ENCODE peak calls at places on chromosomes 2 and 18, in ten cellular contexts. W is thyroid gland; I is MM.1S; S is CD8-positive, alpha-beta T cell; U is kidney; F is GM12865; Y is fibroblast of the aortic adventitia; C is endodermal cell; E is WTC11; K is AG10803. M is an unnamed sample.

GRCh38 chr2:201643216-201643651 is at the start of gene TMEM237:
- DNase-seq in W (peak), I (peak), S (peak), U (peak), F (peak), Y (peak), C (no peak), E (peak), K (peak), M (peak)

GRCh38 chr2:96810783-96811192 is 5.3 kb upstream of the CNNM3 start:
- DNase-seq in W (no peak), I (no peak), S (no peak), U (peak), F (no peak), Y (no peak), C (no peak), E (no peak), K (no peak), M (no peak)

GRCh38 chr2:131419447-131419846 is 55.5 kb upstream of the RAB6D start:
- DNase-seq in W (no peak), I (no peak), S (no peak), U (no peak), F (no peak), Y (no peak), C (peak), E (no peak), K (no peak), M (no peak)

GRCh38 chr2:24365051-24365450 is 4.7 kb upstream of the ITSN2 start:
- DNase-seq in W (peak), I (no peak), S (no peak), U (peak), F (peak), Y (peak), C (no peak), E (no peak), K (peak), M (peak)

GRCh38 chr18:69628774-69629359 is 228.2 kb downstream of the DOK6 start:
- DNase-seq in W (no peak), I (no peak), S (no peak), U (no peak), F (no peak), Y (no peak), C (no peak), E (no peak), K (no peak), M (no peak)

GRCh38 chr2:11075221-11075620 is 80.0 kb upstream of the SLC66A3 start:
- DNase-seq in W (no peak), I (no peak), S (no peak), U (no peak), F (no peak), Y (no peak), C (no peak), E (no peak), K (no peak), M (no peak)

GRCh38 chr18:67783215-67783946 is 266.9 kb upstream of the DSEL start:
- DNase-seq in W (no peak), I (no peak), S (no peak), U (no peak), F (no peak), Y (peak), C (no peak), E (no peak), K (peak), M (no peak)

GRCh38 chr2:3666613-3666975 is 8.6 kb downstream of the ALLC start:
- DNase-seq in W (no peak), I (no peak), S (peak), U (no peak), F (no peak), Y (no peak), C (peak), E (no peak), K (no peak), M (no peak)

GRCh38 chr2:73862987-73863386 is 29.8 kb upstream of the ACTG2 start:
- DNase-seq in W (no peak), I (no peak), S (no peak), U (no peak), F (no peak), Y (no peak), C (no peak), E (no peak), K (no peak), M (no peak)

GRCh38 chr2:60515751-60516226 is 37.7 kb downstream of the BCL11A start:
- DNase-seq in W (no peak), I (no peak), S (no peak), U (no peak), F (peak), Y (peak), C (no peak), E (no peak), K (peak), M (peak)

GRCh38 chr2:204220896-204221295 is 284.3 kb downstream of the ICOS start:
- DNase-seq in W (no peak), I (no peak), S (no peak), U (no peak), F (no peak), Y (no peak), C (no peak), E (no peak), K (no peak), M (no peak)
- TF ChIP-seq CTCF in W (no peak), I (no peak), S (no peak), U (no peak), F (peak), Y (no peak), C (no peak), E (no peak), K (no peak), M (peak)

DNA sequence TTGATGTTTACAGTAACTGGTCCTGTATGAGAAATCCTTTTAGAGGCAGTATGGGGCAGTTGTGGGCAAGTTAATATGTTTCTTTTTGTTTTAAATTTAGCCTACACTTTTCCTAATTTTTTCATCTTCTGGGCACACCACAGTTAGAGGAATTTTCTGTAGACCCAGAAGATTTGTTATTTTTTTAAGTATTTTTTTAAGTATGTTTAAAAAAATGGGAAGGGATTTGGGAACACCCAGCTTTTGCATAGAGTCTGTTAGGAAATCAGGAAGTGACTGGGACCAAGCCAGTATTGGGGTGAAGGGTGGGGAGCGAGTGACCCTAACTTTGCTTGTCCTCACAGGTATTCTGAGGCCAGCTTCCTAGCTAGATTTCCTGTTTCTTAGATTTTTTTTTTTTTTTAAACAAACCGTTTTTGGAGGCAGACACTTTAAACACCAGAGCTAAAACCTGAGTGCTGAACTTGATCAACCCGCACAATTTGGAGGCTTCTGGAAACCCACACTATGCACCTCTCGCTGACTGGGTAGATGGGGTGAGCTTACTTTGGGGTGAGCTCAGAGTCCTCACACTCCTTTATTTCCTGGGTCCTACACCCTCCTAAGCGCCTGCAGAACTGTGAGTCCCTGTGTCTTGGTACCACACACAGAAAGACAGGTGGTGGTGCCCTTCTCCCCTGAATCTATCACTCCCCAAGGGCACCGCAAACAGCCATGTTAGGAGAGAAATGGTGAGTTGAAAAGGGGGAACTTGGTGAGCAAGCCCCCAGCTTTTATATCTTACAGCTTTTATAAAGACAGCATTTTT is 5.2 kb downstream of the GATA6 start:
- DNase-seq in W (no peak), I (no peak), S (no peak), U (no peak), F (no peak), Y (peak), C (peak), E (no peak), K (no peak), M (no peak)
- TF ChIP-seq CTCF in W (no peak), I (no peak), S (no peak), U (no peak), F (no peak), Y (peak), C (no peak), E (no peak), K (no peak), M (no peak)

GRCh38 chr2:231190531-231191197 is 7.8 kb upstream of the ARMC9 start:
- DNase-seq in W (peak), I (no peak), S (no peak), U (peak), F (no peak), Y (peak), C (peak), E (peak), K (peak), M (no peak)

GRCh38 chr2:231189571-231190495 is 8.6 kb upstream of the ARMC9 start:
- DNase-seq in W (peak), I (no peak), S (no peak), U (peak), F (no peak), Y (peak), C (no peak), E (peak), K (peak), M (no peak)

GRCh38 chr2:231189171-231189530 is 9.3 kb upstream of the ARMC9 start:
- DNase-seq in W (no peak), I (no peak), S (no peak), U (no peak), F (no peak), Y (no peak), C (peak), E (no peak), K (no peak), M (no peak)

GRCh38 chr2:231193216-231193615 is 5.2 kb upstream of the ARMC9 start:
- DNase-seq in W (no peak), I (no peak), S (no peak), U (no peak), F (no peak), Y (no peak), C (no peak), E (no peak), K (no peak), M (no peak)

DNA sequence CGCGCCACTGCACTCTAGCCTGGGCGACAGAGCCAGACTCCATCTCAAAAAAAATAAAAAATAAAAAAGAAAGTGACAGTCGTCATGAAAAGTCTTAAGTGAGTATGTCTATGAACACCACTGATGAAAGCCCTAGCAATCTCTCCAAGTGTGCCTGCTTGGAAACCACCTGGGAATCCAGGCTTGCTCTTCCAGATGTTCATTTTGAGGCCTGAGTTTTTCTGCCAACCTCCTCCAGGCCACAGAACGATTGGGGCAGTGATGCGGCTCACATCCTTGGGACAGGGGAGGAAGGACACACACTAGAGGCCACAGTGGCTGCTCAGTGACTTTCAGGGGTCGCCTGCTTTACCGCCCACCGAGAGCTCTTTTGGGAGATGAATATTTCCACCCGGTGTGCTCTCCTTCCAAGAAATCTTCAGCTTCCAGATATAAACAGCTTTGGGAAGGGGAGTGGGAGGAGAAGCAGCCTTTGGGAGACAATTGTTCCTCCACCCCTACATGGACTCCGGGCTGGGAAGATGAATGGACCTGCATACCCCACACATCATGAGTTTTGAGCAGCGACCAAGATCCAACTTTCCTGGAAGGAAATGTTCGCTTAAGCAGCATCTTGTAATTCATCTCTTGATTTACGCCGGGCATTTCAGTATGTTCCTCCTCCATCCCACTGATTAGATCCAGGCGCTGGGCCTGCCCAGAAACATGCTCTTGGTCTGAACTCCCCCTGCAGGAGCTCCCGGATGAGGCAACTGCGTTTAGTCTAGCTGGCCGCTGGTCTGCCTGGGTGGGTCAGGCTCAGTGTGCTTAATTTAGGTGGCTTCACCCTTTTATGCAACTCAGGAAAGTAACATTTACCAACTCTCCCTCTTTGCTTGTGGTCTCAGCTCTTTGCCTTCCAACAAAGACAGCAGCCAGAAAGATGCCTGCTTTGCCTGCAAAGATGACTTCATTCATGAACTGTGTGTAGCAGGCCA is 6.2 kb upstream of the ARMC9 start:
- DNase-seq in W (peak), I (no peak), S (no peak), U (peak), F (peak), Y (peak), C (peak), E (peak), K (peak), M (no peak)
- TF ChIP-seq CTCF in W (peak), I (peak), S (no peak), U (peak), F (peak), Y (peak), C (peak), E (peak), K (peak), M (no peak)

DNA sequence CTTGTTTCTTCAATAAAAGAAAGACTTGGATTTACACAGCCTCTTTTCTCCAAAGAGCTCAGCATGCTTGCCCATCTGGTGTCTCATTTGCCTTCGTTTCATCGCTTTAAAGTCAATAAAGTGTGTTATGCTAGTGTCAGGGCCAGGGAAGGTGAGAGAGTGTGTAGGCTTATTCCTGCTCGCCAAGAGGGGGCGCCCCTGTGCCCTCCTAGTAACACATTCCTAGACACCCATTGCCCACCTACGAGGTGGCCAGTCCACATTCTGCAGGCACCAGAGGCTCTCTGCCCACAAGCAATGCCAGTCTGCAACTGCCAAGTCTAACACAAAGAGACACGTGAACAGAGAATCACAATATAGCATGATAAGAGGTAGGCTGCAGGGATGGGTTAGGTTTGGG is 39.4 kb upstream of the DAPL1 start:
- DNase-seq in W (no peak), I (no peak), S (no peak), U (no peak), F (peak), Y (no peak), C (peak), E (peak), K (no peak), M (no peak)
- TF ChIP-seq CTCF in W (no peak), I (peak), S (no peak), U (no peak), F (peak), Y (peak), C (peak), E (peak), K (peak), M (peak)

GRCh38 chr2:42931147-42931817 is 138.9 kb upstream of the HAAO start:
- DNase-seq in W (no peak), I (no peak), S (no peak), U (no peak), F (no peak), Y (no peak), C (peak), E (peak), K (no peak), M (no peak)
- TF ChIP-seq CTCF in W (no peak), I (peak), S (no peak), U (no peak), F (peak), Y (peak), C (peak), E (peak), K (peak), M (peak)

GRCh38 chr2:101870444-101870843 is 121.3 kb upstream of the IL1R2 start:
- DNase-seq in W (no peak), I (no peak), S (no peak), U (no peak), F (no peak), Y (no peak), C (no peak), E (no peak), K (no peak), M (no peak)
- TF ChIP-seq CTCF in W (no peak), I (no peak), S (no peak), U (no peak), F (no peak), Y (no peak), C (no peak), E (no peak), K (no peak), M (no peak)

GRCh38 chr2:75605770-75606535 is 40.6 kb upstream of the MRPL19 start:
- DNase-seq in W (peak), I (no peak), S (no peak), U (no peak), F (peak), Y (peak), C (peak), E (no peak), K (peak), M (no peak)
- TF ChIP-seq CTCF in W (peak), I (no peak), S (no peak), U (peak), F (no peak), Y (peak), C (peak), E (no peak), K (peak), M (no peak)

GRCh38 chr18:29439398-29439797 is 1262.5 kb upstream of the CDH2 start:
- DNase-seq in W (no peak), I (no peak), S (no peak), U (no peak), F (no peak), Y (no peak), C (no peak), E (no peak), K (no peak), M (no peak)
- TF ChIP-seq CTCF in W (no peak), I (peak), S (no peak), U (no peak), F (no peak), Y (no peak), C (peak), E (no peak), K (peak), M (no peak)

GRCh38 chr18:22346968-22347611 is 70.6 kb downstream of the CTAGE1 start:
- DNase-seq in W (peak), I (no peak), S (no peak), U (peak), F (no peak), Y (peak), C (peak), E (peak), K (peak), M (no peak)

GRCh38 chr18:22345733-22346132 is 72.0 kb downstream of the CTAGE1 start:
- DNase-seq in W (no peak), I (no peak), S (no peak), U (no peak), F (peak), Y (peak), C (no peak), E (no peak), K (peak), M (no peak)

GRCh38 chr18:22347624-22348511 is 69.8 kb downstream of the CTAGE1 start:
- DNase-seq in W (peak), I (no peak), S (peak), U (no peak), F (no peak), Y (peak), C (peak), E (peak), K (no peak), M (no peak)

GRCh38 chr18:22344908-22345670 is 72.6 kb downstream of the CTAGE1 start:
- DNase-seq in W (no peak), I (no peak), S (no peak), U (no peak), F (peak), Y (no peak), C (no peak), E (no peak), K (no peak), M (no peak)

DNA sequence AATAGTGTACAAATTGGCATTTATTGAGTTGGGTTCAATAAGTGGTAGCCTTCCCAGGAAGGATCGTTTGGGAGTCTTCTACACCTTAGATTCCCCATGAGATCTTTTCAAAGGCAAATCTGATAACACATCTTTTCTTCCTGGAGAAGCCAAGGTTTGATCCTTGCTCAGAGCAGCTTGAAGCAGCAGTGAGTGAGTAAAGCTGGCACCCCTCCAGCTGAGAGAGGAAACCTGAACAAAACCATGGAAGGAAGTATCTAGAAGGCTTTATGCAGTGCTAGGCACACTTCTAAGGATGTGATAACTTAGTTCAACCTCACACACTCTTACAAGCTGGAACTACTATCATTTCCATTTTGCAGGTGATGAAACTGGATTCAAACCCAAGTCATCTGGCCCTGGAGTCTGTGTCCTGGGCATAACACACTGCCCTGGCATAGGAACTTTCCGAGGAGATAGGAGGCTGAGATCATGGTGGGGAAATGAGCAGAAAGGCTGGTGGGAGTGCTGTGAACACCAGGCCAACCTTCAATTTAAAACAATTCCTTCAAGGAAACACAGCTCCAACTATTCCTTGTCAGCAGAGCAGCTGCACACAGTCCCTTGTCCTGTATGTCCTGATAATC is 71.3 kb downstream of the CTAGE1 start:
- DNase-seq in W (peak), I (no peak), S (peak), U (peak), F (no peak), Y (peak), C (no peak), E (no peak), K (peak), M (no peak)
- TF ChIP-seq CTCF in W (no peak), I (no peak), S (no peak), U (no peak), F (no peak), Y (no peak), C (no peak), E (no peak), K (no peak), M (no peak)